ENCODE peak calls at places on chromosomes 16 and 17, in nine cellular contexts. Z is uterus, I is tibial artery, O is neural progenitor cell, A is MM.1S, B is Panc1, U is heart right ventricle, X is RWPE1, C is AG04450. E is an unnamed sample.

GRCh38 chr17:77316191-77316641 is 175.4 kb downstream of the SEC14L1 start:
- DNase-seq in Z (peak; percentile 75), I (peak; percentile 84), O (peak; percentile 39), A (no peak), B (no peak), U (no peak), X (no peak), C (no peak), E (peak; percentile 91)

GRCh38 chr16:55655381-55655708 is 443 bp upstream of the SLC6A2 start:
- DNase-seq in Z (no peak), I (no peak), O (no peak), A (no peak), B (no peak), U (no peak), X (no peak), C (no peak), E (no peak)

GRCh38 chr17:45231481-45232116 is 9.9 kb downstream of the FMNL1 start:
- DNase-seq in Z (no peak), I (no peak), O (peak; percentile 68), A (no peak), B (no peak), U (peak; percentile 39), X (no peak), C (no peak), E (peak; percentile 89)

GRCh38 chr16:16020291-16020690 is 70.9 kb downstream of the ABCC1 start:
- DNase-seq in Z (no peak), I (no peak), O (no peak), A (no peak), B (no peak), U (no peak), X (no peak), C (no peak), E (no peak)

GRCh38 chr16:4696905-4697866 is 3.8 kb downstream of the NUDT16L1 start:
- DNase-seq in Z (peak; percentile 20), I (peak; percentile 60), O (no peak), A (no peak), B (no peak), U (no peak), X (no peak), C (no peak), E (peak; percentile 47)

GRCh38 chr16:50273888-50274770 is 7.8 kb downstream of the ADCY7 start:
- DNase-seq in Z (no peak), I (peak; percentile 66), O (no peak), A (peak; percentile 74), B (no peak), U (no peak), X (no peak), C (no peak), E (no peak)

GRCh38 chr17:63275968-63276349 is 170.1 kb downstream of the CYB561 start:
- DNase-seq in Z (no peak), I (no peak), O (no peak), A (no peak), B (no peak), U (no peak), X (no peak), C (no peak), E (no peak)

GRCh38 chr17:63356275-63356905 is 89.7 kb downstream of the CYB561 start:
- DNase-seq in Z (no peak), I (no peak), O (no peak), A (no peak), B (peak; percentile 24), U (no peak), X (peak; percentile 46), C (peak; percentile 53), E (no peak)

GRCh38 chr16:27240948-27241531 is 27.5 kb downstream of the NSMCE1 start:
- DNase-seq in Z (no peak), I (peak; percentile 69), O (no peak), A (no peak), B (no peak), U (no peak), X (no peak), C (no peak), E (peak; percentile 34)

GRCh38 chr17:3961564-3962047 is 2.6 kb downstream of the ATP2A3 start:
- DNase-seq in Z (no peak), I (no peak), O (no peak), A (peak; percentile 98), B (no peak), U (no peak), X (no peak), C (no peak), E (no peak)

GRCh38 chr17:68437979-68438877 is 19.1 kb downstream of the WIPI1 start:
- DNase-seq in Z (no peak), I (peak; percentile 38), O (no peak), A (peak; percentile 89), B (no peak), U (peak; percentile 47), X (no peak), C (no peak), E (peak; percentile 76)

GRCh38 chr17:83194189-83194565 is 114.8 kb downstream of the METRNL start:
- DNase-seq in Z (peak; percentile 11), I (peak; percentile 72), O (no peak), A (no peak), B (no peak), U (no peak), X (no peak), C (no peak), E (no peak)

GRCh38 chr16:67339453-67339852 is 12.8 kb downstream of the LRRC36 start:
- DNase-seq in Z (no peak), I (no peak), O (no peak), A (no peak), B (no peak), U (no peak), X (no peak), C (peak; percentile 10), E (no peak)

GRCh38 chr17:63116228-63116627 is 150.2 kb downstream of the TANC2 start:
- DNase-seq in Z (no peak), I (no peak), O (peak; percentile 59), A (no peak), B (no peak), U (no peak), X (no peak), C (no peak), E (peak; percentile 61)

GRCh38 chr17:69246726-69247375 is 18.2 kb upstream of the ABCA10 start:
- DNase-seq in Z (no peak), I (no peak), O (peak; percentile 60), A (peak; percentile 49), B (peak; percentile 13), U (no peak), X (peak; percentile 30), C (no peak), E (no peak)

GRCh38 chr16:8751481-8752311 is 45.7 kb downstream of the TMEM186 start:
- DNase-seq in Z (no peak), I (no peak), O (no peak), A (no peak), B (no peak), U (no peak), X (peak; percentile 87), C (peak; percentile 51), E (peak; percentile 75)

GRCh38 chr16:89712476-89712805 is 8.3 kb downstream of the VPS9D1 start:
- DNase-seq in Z (no peak), I (no peak), O (peak; percentile 34), A (no peak), B (no peak), U (no peak), X (no peak), C (no peak), E (peak; percentile 64)
- H3K27ac ChIP-seq in Z (no peak overlapping the region), I (no peak overlapping the region), O (no peak overlapping the region), A (no peak overlapping the region), B (peak overlapping the region; percentile 59), U (no peak overlapping the region), X (peak overlapping the region; percentile 64), C (no peak overlapping the region), E (no peak overlapping the region)

DNA sequence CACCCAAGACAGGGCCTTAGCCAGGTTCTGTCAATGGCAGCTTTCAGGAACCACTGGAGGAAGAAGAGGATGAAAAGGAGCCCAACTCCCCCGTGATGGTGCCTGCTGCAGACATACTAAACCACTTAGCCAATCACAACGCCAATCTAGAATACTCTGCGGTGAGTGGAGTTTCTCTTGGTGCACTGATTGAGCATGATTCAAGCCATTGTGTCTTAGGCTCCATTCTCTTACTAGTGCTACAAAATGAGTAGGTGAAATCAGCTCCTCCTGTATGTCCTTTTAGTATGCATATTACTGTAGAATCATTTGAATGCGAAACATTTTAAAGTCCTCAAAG is 1.4 kb downstream of the SETD6 start:
- DNase-seq in Z (no peak), I (no peak), O (no peak), A (no peak), B (no peak), U (no peak), X (no peak), C (no peak), E (no peak)
- H3K27ac ChIP-seq in Z (no peak overlapping the region), I (no peak overlapping the region), O (no peak overlapping the region), A (no peak overlapping the region), B (no peak overlapping the region), U (no peak overlapping the region), X (peak overlapping the region; percentile 85), C (no peak overlapping the region), E (no peak overlapping the region)

DNA sequence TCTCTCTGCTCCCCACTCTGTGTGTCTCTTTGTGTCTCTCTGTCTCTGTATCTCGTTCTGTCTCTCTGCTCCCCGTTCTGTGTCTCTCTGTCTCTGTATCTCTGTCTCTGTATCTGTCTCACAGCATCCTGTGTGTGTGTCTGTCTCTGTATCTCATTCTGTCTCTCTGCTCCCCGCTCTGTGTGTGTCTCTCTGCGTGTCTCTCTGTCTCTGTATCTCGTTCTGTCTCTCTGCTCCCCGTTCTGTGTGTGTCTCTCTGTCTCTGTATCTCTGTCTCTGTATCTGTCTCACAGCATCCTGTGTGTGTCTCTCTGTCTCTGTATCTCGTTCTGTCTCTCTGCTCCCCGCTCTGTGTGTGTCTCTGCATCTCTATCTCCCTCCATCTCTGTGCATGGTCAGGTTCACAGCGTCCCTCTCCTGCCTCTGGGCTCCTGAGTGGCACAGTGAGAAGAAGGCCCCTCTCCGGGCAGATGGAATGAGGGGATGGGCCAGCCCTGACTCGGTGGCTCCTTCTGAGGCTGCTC is 38.9 kb upstream of the CIBAR2 start:
- DNase-seq in Z (no peak), I (no peak), O (no peak), A (no peak), B (no peak), U (no peak), X (no peak), C (no peak), E (no peak)
- H3K27ac ChIP-seq in Z (peak overlapping the region; percentile 72), I (peak overlapping the region; percentile 71), O (no peak overlapping the region), A (no peak overlapping the region), B (peak overlapping the region; percentile 76), U (peak overlapping the region; percentile 21), X (peak overlapping the region; percentile 91), C (peak overlapping the region; percentile 11), E (peak overlapping the region; percentile 29)

DNA sequence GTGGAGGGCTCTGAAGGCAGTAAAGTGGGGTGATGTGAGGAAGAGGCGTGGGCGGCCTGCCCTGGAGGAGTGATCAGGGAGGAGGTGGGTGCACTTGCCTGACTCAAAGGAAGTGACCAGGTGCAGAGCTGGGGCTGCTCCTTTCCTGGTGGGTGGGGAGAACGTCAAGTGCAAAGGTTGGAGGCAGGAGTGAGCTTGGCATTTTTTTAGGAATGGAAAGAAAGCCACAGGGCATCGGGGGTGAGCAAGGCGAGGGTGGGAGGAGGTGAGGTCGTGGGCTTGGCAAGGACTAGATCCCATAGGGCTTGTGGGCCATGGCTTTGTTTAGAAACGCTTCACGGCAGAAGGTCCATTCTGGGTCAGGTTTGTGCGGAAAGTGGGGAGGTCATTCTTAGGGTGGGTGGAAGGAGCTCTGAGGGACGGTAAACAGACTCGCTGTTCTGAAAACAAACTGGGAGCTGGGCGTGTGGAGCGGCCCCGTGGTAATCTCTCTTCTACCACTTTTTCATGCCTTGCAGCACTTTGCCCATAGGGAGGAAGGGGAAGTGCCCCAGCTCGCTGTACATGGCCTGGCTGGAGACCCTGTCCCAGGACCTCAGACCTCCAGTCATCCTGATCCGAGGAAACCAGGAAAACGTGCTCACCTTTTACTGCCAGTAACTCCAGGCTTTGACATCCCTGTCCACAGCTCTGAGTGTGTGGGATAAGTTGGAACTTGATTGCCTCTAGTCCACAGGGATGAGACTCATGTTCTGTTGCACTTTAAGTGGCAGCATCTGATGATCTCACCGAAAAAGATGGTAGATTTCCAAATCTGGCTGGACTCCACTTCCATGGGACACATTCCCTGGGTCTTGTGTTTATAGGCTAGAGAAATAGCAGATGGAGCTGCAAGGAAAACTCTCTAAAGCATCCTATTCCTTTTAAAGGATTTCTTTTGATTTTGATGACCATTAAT is 18.9 kb upstream of the HERPUD1 start:
- DNase-seq in Z (no peak), I (peak; percentile 61), O (no peak), A (no peak), B (no peak), U (no peak), X (peak; percentile 53), C (no peak), E (no peak)
- H3K27ac ChIP-seq in Z (no peak overlapping the region), I (no peak overlapping the region), O (no peak overlapping the region), A (peak overlapping the region; percentile 98), B (no peak overlapping the region), U (no peak overlapping the region), X (peak overlapping the region; percentile 64), C (peak overlapping the region; percentile 68), E (no peak overlapping the region)

E was measured in endodermal cell.